ENCODE peak calls at places on chromosome 1, in six cellular contexts. Z is T-cell; H is AML-193; B is NCI-H345; Q is HFFc6; T is stimulated activated CD4-positive, alpha-beta T cell treated with anti-CD3 and anti-CD28 coated beads, Interleukin-4, amount 100 ng/mL, for 24 hours. P is an unnamed sample.

GRCh38 chr1:168719306-168720111 is 9.5 kb downstream of the DPT start:
- DNase-seq in Z (no peak), H (no peak), B (no peak), Q (no peak), T (no peak), P (no peak)

GRCh38 chr1:166064324-166064926 is 102.4 kb downstream of the FAM78B start:
- DNase-seq in Z (no peak), H (no peak), B (no peak), Q (no peak), T (no peak), P (no peak)

GRCh38 chr1:204405988-204406387 is 5.6 kb downstream of the PPP1R15B start:
- DNase-seq in Z (no peak), H (no peak), B (no peak), Q (no peak), T (no peak), P (no peak)

GRCh38 chr1:61056674-61057439 is 25.5 kb upstream of the NFIA start:
- DNase-seq in Z (no peak), H (no peak), B (peak; percentile 76), Q (peak; percentile 15), T (no peak), P (no peak)

GRCh38 chr1:91997607-91998195 is 32.1 kb upstream of the EPHX4 start:
- DNase-seq in Z (peak; percentile 7), H (peak; percentile 64), B (peak; percentile 50), Q (peak; percentile 51), T (peak; percentile 52), P (peak; percentile 54)

GRCh38 chr1:225544283-225544682 is 108.6 kb downstream of the ENAH start:
- DNase-seq in Z (no peak), H (no peak), B (no peak), Q (no peak), T (no peak), P (no peak)

GRCh38 chr1:171663036-171663853 is 10.8 kb upstream of the MYOC start:
- DNase-seq in Z (no peak), H (no peak), B (no peak), Q (no peak), T (no peak), P (no peak)

GRCh38 chr1:160618763-160619274 is 28.0 kb downstream of the SLAMF1 start:
- DNase-seq in Z (peak; percentile 22), H (peak; percentile 14), B (no peak), Q (no peak), T (peak; percentile 57), P (peak; percentile 45)

GRCh38 chr1:154812911-154813816 is 56.9 kb downstream of the KCNN3 start:
- DNase-seq in Z (no peak), H (no peak), B (peak; percentile 94), Q (peak; percentile 23), T (no peak), P (no peak)

P was measured in KBM-7.